ENCODE peak calls at places on chromosomes 2 and 18, in six cellular contexts. G, F, X, Z, N and Y are unnamed samples. For H3K4me1 and H3K27me3, the result is how much of the 10 kb centered on the place peaks cover.

GRCh38 chr2:37653805-37654378 is 17.6 kb downstream of the CDC42EP3 start:
- DNase-seq in G (no peak), F (no peak), X (no peak), Z (peak), N (no peak), Y (peak)

GRCh38 chr18:27599202-27599829 is 414.2 kb upstream of the CHST9 start:
- DNase-seq in G (no peak), F (peak), X (peak), Z (peak), N (peak), Y (no peak)

GRCh38 chr2:166899676-166900075 is 11.4 kb downstream of the XIRP2 start:
- DNase-seq in G (no peak), F (no peak), X (no peak), Z (no peak), N (no peak), Y (no peak)

GRCh38 chr2:133553838-133554408 is 14.3 kb downstream of the NCKAP5 start:
- DNase-seq in G (no peak), F (no peak), X (no peak), Z (no peak), N (no peak), Y (no peak)

GRCh38 chr2:128395196-128395595 is 76.5 kb upstream of the HS6ST1 start:
- DNase-seq in G (no peak), F (no peak), X (no peak), Z (no peak), N (no peak), Y (no peak)

GRCh38 chr2:71683666-71684065 is 230.3 kb downstream of the DYSF start:
- DNase-seq in G (no peak), F (no peak), X (no peak), Z (no peak), N (no peak), Y (no peak)

GRCh38 chr18:48735070-48735676 is 196.3 kb downstream of the CTIF start:
- DNase-seq in G (no peak), F (no peak), X (no peak), Z (no peak), N (no peak), Y (no peak)

GRCh38 chr18:3623769-3624545 is 174.0 kb downstream of the TGIF1 start:
- DNase-seq in G (no peak), F (peak), X (peak), Z (peak), N (peak), Y (peak)

GRCh38 chr2:61471905-61472805 is 1.3 kb upstream of the USP34 start:
- DNase-seq in G (no peak), F (no peak), X (peak), Z (no peak), N (no peak), Y (no peak)

GRCh38 chr2:232896111-232896510 is 26.0 kb downstream of the SNORC start:
- DNase-seq in G (no peak), F (no peak), X (no peak), Z (no peak), N (no peak), Y (no peak)

GRCh38 chr18:47574966-47575365 is 323.5 kb upstream of the SKOR2 start:
- DNase-seq in G (no peak), F (no peak), X (no peak), Z (no peak), N (no peak), Y (no peak)

GRCh38 chr2:236507393-236508085 is 62.1 kb upstream of the ACKR3 start:
- DNase-seq in G (peak), F (peak), X (peak), Z (peak), N (no peak), Y (peak)

GRCh38 chr2:21372654-21373053 is 248.9 kb downstream of the TDRD15 start:
- DNase-seq in G (no peak), F (no peak), X (peak), Z (no peak), N (no peak), Y (no peak)

GRCh38 chr2:178271629-178272333 is 77.5 kb downstream of the OSBPL6 start:
- DNase-seq in G (no peak), F (peak), X (peak), Z (peak), N (no peak), Y (peak)

GRCh38 chr2:238134393-238134785 is 4.1 kb upstream of the KLHL30 start:
- DNase-seq in G (no peak), F (no peak), X (no peak), Z (no peak), N (peak), Y (no peak)

GRCh38 chr2:190723397-190724090 is 74.7 kb downstream of the NAB1 start:
- DNase-seq in G (no peak), F (no peak), X (no peak), Z (no peak), N (no peak), Y (no peak)

GRCh38 chr2:215454519-215454918 is 18.7 kb upstream of the FN1 start:
- DNase-seq in G (no peak), F (no peak), X (peak), Z (no peak), N (no peak), Y (no peak)

GRCh38 chr2:28904802-28905499 is 10.5 kb downstream of the WDR43 start:
- DNase-seq in G (no peak), F (no peak), X (no peak), Z (no peak), N (no peak), Y (no peak)

GRCh38 chr18:76493213-76494107 is 1.6 kb downstream of the ZNF516 start:
- DNase-seq in G (no peak), F (peak), X (peak), Z (no peak), N (peak), Y (no peak)

GRCh38 chr2:108329771-108330170 is 41.1 kb downstream of the SULT1C2 start:
- DNase-seq in G (no peak), F (no peak), X (no peak), Z (no peak), N (no peak), Y (no peak)

GRCh38 chr2:127193164-127193947 is 26.7 kb downstream of the CYP27C1 start:
- DNase-seq in G (no peak), F (no peak), X (peak), Z (no peak), N (no peak), Y (no peak)

GRCh38 chr2:54960118-54960517 is 90.1 kb downstream of the RTN4 start:
- DNase-seq in G (no peak), F (no peak), X (no peak), Z (no peak), N (no peak), Y (no peak)

GRCh38 chr2:47249427-47249826 is 94.3 kb upstream of the STPG4 start:
- DNase-seq in G (no peak), F (no peak), X (peak), Z (no peak), N (peak), Y (no peak)

GRCh38 chr2:215361876-215362561 is 50.2 kb downstream of the ATIC start:
- DNase-seq in G (no peak), F (no peak), X (peak), Z (no peak), N (no peak), Y (no peak)

GRCh38 chr2:223044092-223044836 is 7.7 kb upstream of the KCNE4 start:
- DNase-seq in G (no peak), F (no peak), X (no peak), Z (no peak), N (no peak), Y (no peak)

GRCh38 chr2:81304154-81304830 is 999.7 kb upstream of the LRRTM1 start:
- DNase-seq in G (no peak), F (no peak), X (no peak), Z (no peak), N (no peak), Y (no peak)

GRCh38 chr2:61993422-61994024 is 88.0 kb downstream of the COMMD1 start:
- DNase-seq in G (no peak), F (no peak), X (peak), Z (no peak), N (no peak), Y (no peak)

GRCh38 chr2:44192646-44193045 is 24.0 kb downstream of the PPM1B start:
- DNase-seq in G (no peak), F (no peak), X (no peak), Z (no peak), N (no peak), Y (no peak)

GRCh38 chr2:235665656-235666239 is 171.9 kb downstream of the AGAP1 start:
- DNase-seq in G (no peak), F (peak), X (peak), Z (no peak), N (peak), Y (no peak)

GRCh38 chr18:59900222-59901128 is 679 bp downstream of the PMAIP1 start:
- DNase-seq in G (peak), F (no peak), X (peak), Z (peak), N (peak), Y (no peak)

GRCh38 chr18:79829136-79829854 is 31.6 kb downstream of the KCNG2 start:
- DNase-seq in G (no peak), F (no peak), X (no peak), Z (no peak), N (no peak), Y (no peak)

GRCh38 chr2:134436706-134437105 is 182.8 kb downstream of the MGAT5 start:
- DNase-seq in G (no peak), F (no peak), X (no peak), Z (no peak), N (no peak), Y (no peak)

GRCh38 chr2:20130821-20131645 is 79.6 kb upstream of the LAPTM4A start:
- DNase-seq in G (no peak), F (no peak), X (no peak), Z (no peak), N (peak), Y (no peak)

GRCh38 chr2:218858671-218859555 is 692 bp upstream of the WNT6 start:
- DNase-seq in G (no peak), F (no peak), X (no peak), Z (no peak), N (no peak), Y (no peak)

GRCh38 chr2:241900251-241901017 is 30.9 kb downstream of the RTP5 start:
- DNase-seq in G (no peak), F (peak), X (no peak), Z (peak), N (no peak), Y (peak)

GRCh38 chr2:23420840-23421476 is 36.0 kb downstream of the KLHL29 start:
- DNase-seq in G (no peak), F (no peak), X (no peak), Z (no peak), N (peak), Y (no peak)

GRCh38 chr2:36702781-36703180 is 6.3 kb downstream of the VIT start:
- DNase-seq in G (no peak), F (no peak), X (no peak), Z (no peak), N (no peak), Y (no peak)

GRCh38 chr18:67728364-67728763 is 211.8 kb upstream of the DSEL start:
- DNase-seq in G (no peak), F (no peak), X (no peak), Z (no peak), N (no peak), Y (no peak)

GRCh38 chr2:150066490-150066889 is 421.0 kb downstream of the RND3 start:
- DNase-seq in G (no peak), F (no peak), X (no peak), Z (no peak), N (no peak), Y (no peak)

GRCh38 chr2:20986540-20986939 is 57.3 kb downstream of the APOB start:
- DNase-seq in G (no peak), F (no peak), X (no peak), Z (no peak), N (no peak), Y (no peak)

GRCh38 chr2:66445076-66445724 is 10.3 kb downstream of the MEIS1 start:
- DNase-seq in G (no peak), F (peak), X (peak), Z (peak), N (no peak), Y (no peak)
- H3K27ac ChIP-seq in G (no peak), F (peak), X (peak), Z (peak), N (no peak), Y (peak)

GRCh38 chr2:96534131-96534530 is 2.4 kb upstream of the ARID5A start:
- DNase-seq in G (no peak), F (no peak), X (no peak), Z (no peak), N (no peak), Y (no peak)

GRCh38 chr2:96534701-96535181 is 1.8 kb upstream of the ARID5A start:
- DNase-seq in G (no peak), F (no peak), X (no peak), Z (no peak), N (no peak), Y (no peak)

GRCh38 chr2:96533292-96534073 is 3.1 kb upstream of the ARID5A start:
- DNase-seq in G (no peak), F (peak), X (peak), Z (peak), N (peak), Y (peak)

GRCh38 chr2:96536445-96537065 is at the start of gene ARID5A:
- DNase-seq in G (peak), F (peak), X (peak), Z (peak), N (peak), Y (peak)

DNA sequence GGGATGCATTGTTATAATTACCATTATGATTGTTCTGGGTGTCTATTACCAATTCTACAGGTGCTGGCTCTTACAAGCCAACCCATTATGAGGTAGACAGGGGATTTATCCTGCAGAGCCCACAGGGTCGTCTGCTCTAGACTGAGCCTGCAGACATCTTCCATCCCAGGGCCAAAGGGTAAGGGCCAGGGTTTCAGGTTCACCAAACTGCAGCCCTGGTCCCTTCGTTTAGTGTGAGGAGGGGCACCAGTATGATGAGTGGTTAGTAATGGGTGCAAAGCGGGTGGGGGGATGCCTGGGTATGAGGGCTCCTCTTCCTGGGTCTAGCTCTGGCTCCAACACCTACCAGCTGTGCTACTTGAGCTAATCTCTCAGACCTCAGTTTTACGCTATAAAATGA is 1.2 kb upstream of the ARID5A start:
- DNase-seq in G (no peak), F (no peak), X (no peak), Z (no peak), N (no peak), Y (no peak)
- H3K4me1 ChIP-seq in G (under half), F (under half), X (half or more), Z (half or more), N (under half), Y (half or more)

DNA sequence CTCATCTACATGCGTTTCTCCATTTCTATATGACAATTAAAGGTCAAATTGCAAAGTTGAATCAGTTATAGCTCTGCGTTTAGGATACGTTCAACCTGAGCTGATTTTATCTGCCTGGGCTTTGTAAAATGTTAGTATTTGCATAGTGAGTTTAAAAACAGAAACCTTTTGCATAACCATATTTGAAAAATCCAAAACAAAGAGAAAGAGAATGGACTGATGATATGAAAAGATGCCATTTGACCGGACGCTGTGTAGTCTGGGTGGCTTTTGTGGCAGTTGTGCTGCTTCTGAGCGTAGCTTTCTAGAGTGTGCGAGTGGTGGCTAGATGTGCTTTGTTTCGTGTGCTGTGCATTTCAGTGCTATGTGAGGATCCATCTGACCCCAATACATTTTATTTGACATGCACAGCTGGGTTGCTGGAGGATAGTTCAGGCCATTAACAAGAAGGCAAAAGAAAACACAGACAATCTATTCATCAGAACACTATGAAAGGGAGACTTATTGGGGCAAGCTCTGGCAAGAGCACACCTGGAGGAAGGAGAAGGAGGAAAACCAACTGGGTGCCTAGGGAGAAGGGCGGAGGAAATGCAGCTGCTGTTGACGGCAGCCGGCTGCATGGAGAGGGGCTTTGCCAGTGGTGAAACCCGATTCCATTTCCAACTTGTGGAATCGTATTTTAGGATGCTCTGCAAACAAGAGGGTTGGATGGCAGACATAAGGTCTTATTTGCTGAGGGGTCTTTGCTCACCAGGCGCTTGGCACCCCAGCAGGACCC is 126.8 kb downstream of the ACOXL start:
- DNase-seq in G (no peak), F (no peak), X (no peak), Z (no peak), N (peak), Y (no peak)
- H3K27me3 ChIP-seq in G (under half), F (under half), X (half or more), Z (under half), N (under half), Y (under half)

DNA sequence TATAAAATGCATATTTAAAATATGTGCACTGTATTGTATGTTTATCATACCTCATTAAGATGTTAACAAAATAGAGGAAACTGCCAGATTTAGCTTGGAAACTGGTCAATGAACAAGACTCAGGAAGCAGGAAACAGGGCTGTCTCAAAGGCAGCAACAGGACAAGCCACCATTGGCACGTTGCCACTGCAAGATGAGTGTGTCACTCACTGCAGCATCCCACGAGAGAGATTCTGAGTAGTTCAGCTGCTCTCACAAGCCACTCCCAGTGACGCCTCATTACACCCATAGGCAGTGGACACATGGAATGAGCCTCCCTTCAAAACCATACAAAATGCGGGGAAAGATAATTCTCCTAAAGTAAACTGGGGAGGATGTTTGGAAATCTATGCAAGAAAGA is 181.8 kb upstream of the DLGAP1 start:
- DNase-seq in G (no peak), F (no peak), X (no peak), Z (peak), N (peak), Y (no peak)
- H3K27ac ChIP-seq in G (no peak), F (no peak), X (no peak), Z (no peak), N (no peak), Y (no peak)

GRCh38 chr18:74868461-74868860 is 270.8 kb downstream of the ZNF407 start:
- DNase-seq in G (no peak), F (no peak), X (no peak), Z (peak), N (no peak), Y (peak)
- H3K4me1 ChIP-seq in G (under half), F (under half), X (under half), Z (under half), N (under half), Y (under half)

GRCh38 chr2:63059434-63060078 is 8.9 kb downstream of the OTX1 start:
- DNase-seq in G (no peak), F (no peak), X (no peak), Z (no peak), N (no peak), Y (no peak)
- H3K27me3 ChIP-seq in G (half or more), F (under half), X (half or more), Z (half or more), N (under half), Y (half or more)